ENCODE peak calls at places on chromosomes 11 and 22, in ten cellular contexts. One of them, this sample, is unnamed. For H3K36me3, the result is how much of the 10 kb centered on the place peaks cover.

GRCh38 chr11:130638048-130638447 is 189.6 kb downstream of the ADAMTS15 start:
- DNase-seq in CD8-positive, alpha-beta T cell: no peak
- DNase-seq in lower lobe of right lung: no peak
- DNase-seq in sigmoid colon: no peak
- DNase-seq in kidney epithelial cell: no peak
- DNase-seq in pancreas: no peak
- DNase-seq in GM23338: no peak
- DNase-seq in suprapubic skin: no peak
- DNase-seq in Caco-2: no peak
- DNase-seq in MM.1S: no peak
- DNase-seq in this sample: no peak

GRCh38 chr11:78432058-78432515 is 14.5 kb upstream of the GAB2 start:
- DNase-seq in CD8-positive, alpha-beta T cell: no peak
- DNase-seq in lower lobe of right lung: no peak
- DNase-seq in sigmoid colon: no peak
- DNase-seq in kidney epithelial cell: no peak
- DNase-seq in pancreas: no peak
- DNase-seq in GM23338: peak
- DNase-seq in suprapubic skin: no peak
- DNase-seq in Caco-2: peak
- DNase-seq in MM.1S: peak
- DNase-seq in this sample: no peak

GRCh38 chr11:70675697-70676374 is 277.5 kb downstream of the CTTN start:
- DNase-seq in CD8-positive, alpha-beta T cell: no peak
- DNase-seq in lower lobe of right lung: no peak
- DNase-seq in sigmoid colon: no peak
- DNase-seq in kidney epithelial cell: no peak
- DNase-seq in pancreas: no peak
- DNase-seq in GM23338: no peak
- DNase-seq in suprapubic skin: no peak
- DNase-seq in Caco-2: no peak
- DNase-seq in MM.1S: no peak
- DNase-seq in this sample: no peak

GRCh38 chr22:49761836-49762235 is 65.8 kb downstream of the BRD1 start:
- DNase-seq in CD8-positive, alpha-beta T cell: no peak
- DNase-seq in lower lobe of right lung: no peak
- DNase-seq in sigmoid colon: no peak
- DNase-seq in kidney epithelial cell: no peak
- DNase-seq in pancreas: no peak
- DNase-seq in GM23338: no peak
- DNase-seq in suprapubic skin: no peak
- DNase-seq in Caco-2: no peak
- DNase-seq in MM.1S: no peak
- DNase-seq in this sample: no peak

GRCh38 chr22:27715078-27715477 is 86.5 kb downstream of the MN1 start:
- DNase-seq in CD8-positive, alpha-beta T cell: no peak
- DNase-seq in lower lobe of right lung: no peak
- DNase-seq in sigmoid colon: no peak
- DNase-seq in kidney epithelial cell: no peak
- DNase-seq in pancreas: no peak
- DNase-seq in GM23338: no peak
- DNase-seq in suprapubic skin: no peak
- DNase-seq in Caco-2: no peak
- DNase-seq in MM.1S: no peak
- DNase-seq in this sample: no peak

GRCh38 chr11:73323464-73323863 is 15.4 kb downstream of the ARHGEF17 start:
- DNase-seq in CD8-positive, alpha-beta T cell: no peak
- DNase-seq in lower lobe of right lung: peak
- DNase-seq in sigmoid colon: peak
- DNase-seq in kidney epithelial cell: no peak
- DNase-seq in pancreas: peak
- DNase-seq in GM23338: peak
- DNase-seq in suprapubic skin: peak
- DNase-seq in Caco-2: no peak
- DNase-seq in MM.1S: no peak
- DNase-seq in this sample: no peak

GRCh38 chr11:9459573-9460321 is 1.1 kb upstream of the ZNF143 start:
- DNase-seq in CD8-positive, alpha-beta T cell: peak
- DNase-seq in lower lobe of right lung: no peak
- DNase-seq in sigmoid colon: no peak
- DNase-seq in kidney epithelial cell: no peak
- DNase-seq in pancreas: no peak
- DNase-seq in GM23338: peak
- DNase-seq in suprapubic skin: no peak
- DNase-seq in Caco-2: peak
- DNase-seq in MM.1S: peak
- DNase-seq in this sample: peak

GRCh38 chr22:41687901-41688364 is 734 bp downstream of the SNU13 start:
- DNase-seq in CD8-positive, alpha-beta T cell: no peak
- DNase-seq in lower lobe of right lung: peak
- DNase-seq in sigmoid colon: no peak
- DNase-seq in kidney epithelial cell: no peak
- DNase-seq in pancreas: peak
- DNase-seq in GM23338: peak
- DNase-seq in suprapubic skin: no peak
- DNase-seq in Caco-2: peak
- DNase-seq in MM.1S: peak
- DNase-seq in this sample: no peak

DNA sequence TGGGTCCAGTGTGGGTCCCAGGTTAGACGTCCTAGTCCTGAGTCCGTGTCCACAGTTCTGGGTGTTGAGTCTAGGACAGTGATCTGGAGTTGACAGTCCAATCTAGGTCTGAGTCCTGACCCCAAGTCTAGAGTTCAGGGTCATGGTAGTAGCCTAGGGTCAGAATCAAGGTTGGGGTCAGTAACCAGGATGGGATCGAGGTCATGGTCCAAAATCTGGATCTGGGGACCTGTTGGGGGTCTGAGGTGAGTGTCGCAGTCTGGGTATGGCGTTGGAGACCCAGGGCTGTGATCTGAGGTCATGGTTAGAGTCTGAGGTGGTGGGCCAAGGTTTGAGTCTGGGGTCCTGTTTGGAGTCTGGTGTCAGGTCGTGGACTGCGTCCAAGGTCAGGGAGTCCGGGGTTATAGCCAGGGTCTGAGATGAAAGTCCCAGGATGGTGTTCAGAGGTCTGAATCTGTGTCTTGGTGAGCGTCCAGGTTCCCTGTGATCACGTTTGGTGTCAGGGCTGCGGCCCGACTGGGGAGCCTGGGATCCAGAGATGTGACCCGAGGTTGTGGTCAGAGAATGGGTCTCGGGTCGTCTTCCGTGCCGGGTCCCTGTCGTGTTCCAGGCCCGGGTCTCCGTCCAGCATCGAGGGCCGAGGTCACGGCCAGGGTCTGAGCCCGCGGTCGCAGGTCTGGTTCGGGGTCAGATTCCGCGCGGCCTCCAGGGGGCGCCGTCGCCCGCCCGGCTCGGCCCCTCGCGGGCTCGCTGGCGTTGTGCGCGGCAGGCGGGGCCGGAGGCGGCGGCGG is 445 bp upstream of the GRK2 start:
- DNase-seq in CD8-positive, alpha-beta T cell: peak
- DNase-seq in lower lobe of right lung: peak
- DNase-seq in sigmoid colon: peak
- DNase-seq in kidney epithelial cell: no peak
- DNase-seq in pancreas: peak
- DNase-seq in GM23338: peak
- DNase-seq in suprapubic skin: no peak
- DNase-seq in Caco-2: peak
- DNase-seq in MM.1S: peak
- DNase-seq in this sample: peak
- H3K4me3 ChIP-seq in CD8-positive, alpha-beta T cell: no peak
- H3K4me3 ChIP-seq in lower lobe of right lung: peak
- H3K4me3 ChIP-seq in sigmoid colon: peak
- H3K4me3 ChIP-seq in kidney epithelial cell: peak
- H3K4me3 ChIP-seq in pancreas: no peak
- H3K4me3 ChIP-seq in GM23338: peak
- H3K4me3 ChIP-seq in suprapubic skin: peak
- H3K4me3 ChIP-seq in Caco-2: peak
- H3K4me3 ChIP-seq in MM.1S: peak
- H3K4me3 ChIP-seq in this sample: no peak

DNA sequence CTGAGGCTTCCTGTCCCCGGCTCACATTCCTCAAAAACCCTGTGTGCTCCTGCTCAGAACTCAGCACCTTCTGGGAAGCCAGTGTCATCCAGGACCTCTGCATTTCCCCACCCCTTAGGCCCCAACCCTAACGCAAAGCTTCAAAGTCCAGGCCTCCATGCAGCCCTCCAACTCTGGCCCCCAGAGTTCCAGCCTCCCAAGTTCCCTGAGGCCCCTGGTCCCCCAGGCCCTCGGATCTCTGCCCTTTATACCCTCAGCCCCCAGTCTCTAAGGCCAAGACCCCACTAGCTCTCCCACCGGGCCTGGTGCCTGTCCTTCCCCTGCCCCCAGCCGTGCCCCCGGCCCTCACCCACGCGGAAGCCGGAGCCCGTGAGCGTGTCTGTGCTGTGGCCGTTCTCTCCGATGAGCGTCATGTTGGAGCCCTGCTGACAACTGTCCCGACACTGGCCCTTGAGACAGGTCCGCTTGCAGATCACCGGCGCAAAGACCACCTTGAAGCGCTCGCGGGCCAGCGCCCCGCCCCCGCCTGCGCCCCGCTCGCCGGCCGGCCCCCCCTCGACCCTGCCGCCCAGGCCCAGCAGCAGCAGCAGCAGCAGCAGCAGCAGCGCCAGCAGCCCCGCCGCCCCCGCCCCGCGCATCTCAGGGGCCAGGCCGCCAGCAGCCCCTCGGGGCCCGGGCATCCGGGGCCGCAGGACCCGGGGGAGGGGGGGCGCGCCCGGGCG is 718 bp downstream of the LTBP3 start:
- DNase-seq in CD8-positive, alpha-beta T cell: no peak
- DNase-seq in lower lobe of right lung: no peak
- DNase-seq in sigmoid colon: peak
- DNase-seq in kidney epithelial cell: no peak
- DNase-seq in pancreas: peak
- DNase-seq in GM23338: no peak
- DNase-seq in suprapubic skin: peak
- DNase-seq in Caco-2: no peak
- DNase-seq in MM.1S: no peak
- DNase-seq in this sample: no peak
- TF ChIP-seq CTCF in CD8-positive, alpha-beta T cell: no peak
- TF ChIP-seq CTCF in lower lobe of right lung: no peak
- TF ChIP-seq CTCF in sigmoid colon: no peak
- TF ChIP-seq CTCF in kidney epithelial cell: no peak
- TF ChIP-seq CTCF in pancreas: no peak
- TF ChIP-seq CTCF in GM23338: no peak
- TF ChIP-seq CTCF in suprapubic skin: no peak
- TF ChIP-seq CTCF in Caco-2: no peak
- TF ChIP-seq CTCF in MM.1S: no peak
- TF ChIP-seq CTCF in this sample: no peak

DNA sequence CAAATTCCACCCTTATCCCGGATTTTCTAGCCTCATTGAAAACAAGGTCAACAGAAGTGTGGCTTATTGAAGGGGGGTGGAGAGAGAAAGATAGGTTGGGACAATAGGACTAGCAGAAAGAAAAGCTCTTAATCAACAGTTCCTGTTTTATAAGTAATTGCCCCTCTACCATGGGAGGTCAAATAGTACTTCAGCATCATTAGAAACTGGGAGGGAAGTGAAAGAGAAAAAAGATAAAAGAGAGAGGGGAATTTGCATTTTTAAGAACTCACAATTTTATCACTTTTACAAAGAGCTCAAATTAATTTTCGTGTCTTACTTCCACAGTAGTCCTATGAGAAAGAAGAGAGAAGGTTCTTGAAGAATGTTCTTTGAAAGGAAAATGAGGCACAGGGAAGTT is 89.2 kb downstream of the AMOTL1 start:
- DNase-seq in CD8-positive, alpha-beta T cell: no peak
- DNase-seq in lower lobe of right lung: no peak
- DNase-seq in sigmoid colon: no peak
- DNase-seq in kidney epithelial cell: no peak
- DNase-seq in pancreas: no peak
- DNase-seq in GM23338: no peak
- DNase-seq in suprapubic skin: no peak
- DNase-seq in Caco-2: no peak
- DNase-seq in MM.1S: no peak
- DNase-seq in this sample: no peak
- H3K36me3 ChIP-seq in CD8-positive, alpha-beta T cell: under half
- H3K36me3 ChIP-seq in lower lobe of right lung: half or more
- H3K36me3 ChIP-seq in sigmoid colon: half or more
- H3K36me3 ChIP-seq in kidney epithelial cell: under half
- H3K36me3 ChIP-seq in pancreas: under half
- H3K36me3 ChIP-seq in GM23338: under half
- H3K36me3 ChIP-seq in suprapubic skin: half or more
- H3K36me3 ChIP-seq in Caco-2: under half
- H3K36me3 ChIP-seq in MM.1S: under half
- H3K36me3 ChIP-seq in this sample: under half

GRCh38 chr22:36858966-36859365 is 1.8 kb upstream of the NCF4 start:
- DNase-seq in CD8-positive, alpha-beta T cell: no peak
- DNase-seq in lower lobe of right lung: no peak
- DNase-seq in sigmoid colon: no peak
- DNase-seq in kidney epithelial cell: no peak
- DNase-seq in pancreas: no peak
- DNase-seq in GM23338: no peak
- DNase-seq in suprapubic skin: no peak
- DNase-seq in Caco-2: no peak
- DNase-seq in MM.1S: peak
- DNase-seq in this sample: no peak

GRCh38 chr22:36860438-36860820 is 377 bp upstream of the NCF4 start:
- DNase-seq in CD8-positive, alpha-beta T cell: no peak
- DNase-seq in lower lobe of right lung: no peak
- DNase-seq in sigmoid colon: no peak
- DNase-seq in kidney epithelial cell: no peak
- DNase-seq in pancreas: no peak
- DNase-seq in GM23338: no peak
- DNase-seq in suprapubic skin: no peak
- DNase-seq in Caco-2: no peak
- DNase-seq in MM.1S: no peak
- DNase-seq in this sample: no peak

GRCh38 chr22:36862251-36863242 is 1.7 kb downstream of the NCF4 start:
- DNase-seq in CD8-positive, alpha-beta T cell: no peak
- DNase-seq in lower lobe of right lung: peak
- DNase-seq in sigmoid colon: peak
- DNase-seq in kidney epithelial cell: no peak
- DNase-seq in pancreas: no peak
- DNase-seq in GM23338: no peak
- DNase-seq in suprapubic skin: no peak
- DNase-seq in Caco-2: no peak
- DNase-seq in MM.1S: no peak
- DNase-seq in this sample: peak

GRCh38 chr22:36860017-36860416 is 789 bp upstream of the NCF4 start:
- DNase-seq in CD8-positive, alpha-beta T cell: no peak
- DNase-seq in lower lobe of right lung: no peak
- DNase-seq in sigmoid colon: peak
- DNase-seq in kidney epithelial cell: no peak
- DNase-seq in pancreas: no peak
- DNase-seq in GM23338: no peak
- DNase-seq in suprapubic skin: no peak
- DNase-seq in Caco-2: no peak
- DNase-seq in MM.1S: no peak
- DNase-seq in this sample: no peak

DNA sequence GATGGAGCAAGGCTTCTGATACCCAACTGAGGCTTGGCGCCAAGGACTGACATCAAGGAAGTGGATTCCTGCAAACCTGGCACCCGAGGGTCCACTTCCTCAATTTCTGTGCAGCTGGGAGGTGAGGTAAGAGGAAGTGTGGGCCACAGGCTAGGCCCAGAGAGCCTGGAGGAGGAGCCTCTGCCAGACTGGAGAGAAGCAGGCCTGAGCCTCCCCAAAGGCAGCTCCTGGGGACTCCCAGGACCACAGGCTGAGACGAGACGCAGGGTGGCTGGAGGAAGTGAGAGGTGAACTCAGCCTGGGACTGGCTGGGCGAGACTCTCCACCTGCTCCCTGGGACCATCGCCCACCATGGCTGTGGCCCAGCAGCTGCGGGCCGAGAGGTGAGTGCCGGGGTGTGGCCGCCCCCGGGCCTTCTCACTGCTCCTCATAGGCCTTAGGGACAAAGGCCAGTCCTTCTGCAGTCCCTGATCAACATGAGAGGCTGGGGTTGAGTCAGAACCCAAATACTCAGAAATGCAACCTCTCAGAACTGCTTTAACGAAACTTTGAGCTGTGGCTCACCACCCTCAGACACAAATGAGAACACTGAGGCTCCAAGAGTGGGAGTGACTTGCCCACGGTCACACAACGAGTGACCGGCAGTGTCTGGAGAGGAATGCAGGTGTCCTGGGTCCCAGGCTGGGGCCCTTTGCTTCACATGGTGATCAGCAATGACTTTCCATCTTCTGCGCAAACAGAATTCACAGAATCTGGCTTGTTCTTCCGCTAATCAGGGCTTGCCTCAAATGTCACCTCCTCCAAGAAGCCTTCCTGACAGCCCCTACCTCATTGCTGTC is at the start of gene NCF4:
- DNase-seq in CD8-positive, alpha-beta T cell: no peak
- DNase-seq in lower lobe of right lung: peak
- DNase-seq in sigmoid colon: peak
- DNase-seq in kidney epithelial cell: no peak
- DNase-seq in pancreas: no peak
- DNase-seq in GM23338: no peak
- DNase-seq in suprapubic skin: peak
- DNase-seq in Caco-2: no peak
- DNase-seq in MM.1S: peak
- DNase-seq in this sample: peak
- H3K4me3 ChIP-seq in CD8-positive, alpha-beta T cell: no peak
- H3K4me3 ChIP-seq in lower lobe of right lung: peak
- H3K4me3 ChIP-seq in sigmoid colon: peak
- H3K4me3 ChIP-seq in kidney epithelial cell: no peak
- H3K4me3 ChIP-seq in pancreas: no peak
- H3K4me3 ChIP-seq in GM23338: no peak
- H3K4me3 ChIP-seq in suprapubic skin: peak
- H3K4me3 ChIP-seq in Caco-2: no peak
- H3K4me3 ChIP-seq in MM.1S: peak
- H3K4me3 ChIP-seq in this sample: peak